ENCODE peak calls at places on chromosomes 16 and 17, in four cellular contexts. One of them, this sample, is unnamed.

GRCh38 chr17:45367216-45367615 is 50.4 kb upstream of the MAP3K14 start:
- DNase-seq in GM13976: no peak
- DNase-seq in colonic mucosa: no peak
- DNase-seq in stimulated activated CD4-positive, alpha-beta T cell treated with anti-CD3 and anti-CD28 coated beads, Interleukin-1b, Interleukin-23, amount 100 ng/mL, for 1 hour: no peak
- DNase-seq in this sample: no peak

GRCh38 chr17:22131740-22132139 is 439.4 kb downstream of the KCNJ18 start:
- DNase-seq in GM13976: no peak
- DNase-seq in colonic mucosa: no peak
- DNase-seq in stimulated activated CD4-positive, alpha-beta T cell treated with anti-CD3 and anti-CD28 coated beads, Interleukin-1b, Interleukin-23, amount 100 ng/mL, for 1 hour: no peak
- DNase-seq in this sample: no peak

GRCh38 chr16:51166116-51166515 is 15.0 kb upstream of the SALL1 start:
- DNase-seq in GM13976: no peak
- DNase-seq in colonic mucosa: no peak
- DNase-seq in stimulated activated CD4-positive, alpha-beta T cell treated with anti-CD3 and anti-CD28 coated beads, Interleukin-1b, Interleukin-23, amount 100 ng/mL, for 1 hour: no peak
- DNase-seq in this sample: peak; percentile 20

GRCh38 chr17:56478836-56479447 is 114.6 kb upstream of the NOG start:
- DNase-seq in GM13976: peak; percentile 15
- DNase-seq in colonic mucosa: peak; percentile 20
- DNase-seq in stimulated activated CD4-positive, alpha-beta T cell treated with anti-CD3 and anti-CD28 coated beads, Interleukin-1b, Interleukin-23, amount 100 ng/mL, for 1 hour: no peak
- DNase-seq in this sample: peak; percentile 57

GRCh38 chr16:47375423-47375822 is 85.4 kb downstream of the ITFG1 start:
- DNase-seq in GM13976: no peak
- DNase-seq in colonic mucosa: no peak
- DNase-seq in stimulated activated CD4-positive, alpha-beta T cell treated with anti-CD3 and anti-CD28 coated beads, Interleukin-1b, Interleukin-23, amount 100 ng/mL, for 1 hour: no peak
- DNase-seq in this sample: peak; percentile 42

GRCh38 chr17:32323784-32324590 is 18.0 kb downstream of the C17orf75 start:
- DNase-seq in GM13976: no peak
- DNase-seq in colonic mucosa: peak; percentile 23
- DNase-seq in stimulated activated CD4-positive, alpha-beta T cell treated with anti-CD3 and anti-CD28 coated beads, Interleukin-1b, Interleukin-23, amount 100 ng/mL, for 1 hour: no peak
- DNase-seq in this sample: peak; percentile 70

GRCh38 chr17:14886200-14886739 is 378.9 kb downstream of the PMP22 start:
- DNase-seq in GM13976: no peak
- DNase-seq in colonic mucosa: no peak
- DNase-seq in stimulated activated CD4-positive, alpha-beta T cell treated with anti-CD3 and anti-CD28 coated beads, Interleukin-1b, Interleukin-23, amount 100 ng/mL, for 1 hour: no peak
- DNase-seq in this sample: peak; percentile 26

GRCh38 chr16:11133344-11133921 is 122.6 kb downstream of the SOCS1 start:
- DNase-seq in GM13976: no peak
- DNase-seq in colonic mucosa: peak; percentile 44
- DNase-seq in stimulated activated CD4-positive, alpha-beta T cell treated with anti-CD3 and anti-CD28 coated beads, Interleukin-1b, Interleukin-23, amount 100 ng/mL, for 1 hour: no peak
- DNase-seq in this sample: peak; percentile 100

GRCh38 chr17:17356149-17356930 is 53.2 kb downstream of the NT5M start:
- DNase-seq in GM13976: peak; percentile 88
- DNase-seq in colonic mucosa: peak; percentile 76
- DNase-seq in stimulated activated CD4-positive, alpha-beta T cell treated with anti-CD3 and anti-CD28 coated beads, Interleukin-1b, Interleukin-23, amount 100 ng/mL, for 1 hour: peak; percentile 29
- DNase-seq in this sample: peak; percentile 77

GRCh38 chr16:30523768-30524574 is 2.4 kb downstream of the ZNF768 start:
- DNase-seq in GM13976: no peak
- DNase-seq in colonic mucosa: no peak
- DNase-seq in stimulated activated CD4-positive, alpha-beta T cell treated with anti-CD3 and anti-CD28 coated beads, Interleukin-1b, Interleukin-23, amount 100 ng/mL, for 1 hour: no peak
- DNase-seq in this sample: peak; percentile 14

GRCh38 chr16:35344012-35344762 is 1884.8 kb downstream of the TP53TG3F start:
- DNase-seq in GM13976: no peak
- DNase-seq in colonic mucosa: no peak
- DNase-seq in stimulated activated CD4-positive, alpha-beta T cell treated with anti-CD3 and anti-CD28 coated beads, Interleukin-1b, Interleukin-23, amount 100 ng/mL, for 1 hour: no peak
- DNase-seq in this sample: no peak

GRCh38 chr17:56867948-56868376 is 34.0 kb downstream of the DGKE start:
- DNase-seq in GM13976: no peak
- DNase-seq in colonic mucosa: no peak
- DNase-seq in stimulated activated CD4-positive, alpha-beta T cell treated with anti-CD3 and anti-CD28 coated beads, Interleukin-1b, Interleukin-23, amount 100 ng/mL, for 1 hour: no peak
- DNase-seq in this sample: peak; percentile 49

GRCh38 chr17:81036128-81036891 is 1.4 kb downstream of the BAIAP2 start:
- DNase-seq in GM13976: no peak
- DNase-seq in colonic mucosa: no peak
- DNase-seq in stimulated activated CD4-positive, alpha-beta T cell treated with anti-CD3 and anti-CD28 coated beads, Interleukin-1b, Interleukin-23, amount 100 ng/mL, for 1 hour: no peak
- DNase-seq in this sample: no peak

GRCh38 chr16:90046122-90046970 is 27.1 kb upstream of the DBNDD1 start:
- DNase-seq in GM13976: peak; percentile 18
- DNase-seq in colonic mucosa: no peak
- DNase-seq in stimulated activated CD4-positive, alpha-beta T cell treated with anti-CD3 and anti-CD28 coated beads, Interleukin-1b, Interleukin-23, amount 100 ng/mL, for 1 hour: no peak
- DNase-seq in this sample: no peak

GRCh38 chr16:51524555-51525373 is 373.7 kb upstream of the SALL1 start:
- DNase-seq in GM13976: no peak
- DNase-seq in colonic mucosa: no peak
- DNase-seq in stimulated activated CD4-positive, alpha-beta T cell treated with anti-CD3 and anti-CD28 coated beads, Interleukin-1b, Interleukin-23, amount 100 ng/mL, for 1 hour: no peak
- DNase-seq in this sample: peak; percentile 91